ENCODE peak calls at places on chromosomes 12 and 14, in four cellular contexts. One of them, this sample, is unnamed.
A peak's percentile ranks its signal among the peaks of the same experiment; 100 is the strongest.

GRCh38 chr12:88716240-88716639 is 136.0 kb upstream of the KITLG start:
- DNase-seq in tibial artery: no peak
- DNase-seq in NCI-H187 treated with DMSO at 0.1 percent for 48 hours: no peak
- DNase-seq in NCI-H1417 treated with DMSO at 0.1 percent for 48 hours: no peak
- DNase-seq in this sample: no peak

GRCh38 chr12:102093319-102093718 is 26.6 kb downstream of the NUP37 start:
- DNase-seq in tibial artery: no peak
- DNase-seq in NCI-H187 treated with DMSO at 0.1 percent for 48 hours: no peak
- DNase-seq in NCI-H1417 treated with DMSO at 0.1 percent for 48 hours: no peak
- DNase-seq in this sample: no peak

GRCh38 chr12:101698782-101699347 is 1.4 kb downstream of the CHPT1 start:
- DNase-seq in tibial artery: no peak
- DNase-seq in NCI-H187 treated with DMSO at 0.1 percent for 48 hours: no peak
- DNase-seq in NCI-H1417 treated with DMSO at 0.1 percent for 48 hours: no peak
- DNase-seq in this sample: no peak

GRCh38 chr14:71931492-71932228 is 569 bp upstream of the RGS6 start:
- DNase-seq in tibial artery: peak; percentile 29
- DNase-seq in NCI-H187 treated with DMSO at 0.1 percent for 48 hours: no peak
- DNase-seq in NCI-H1417 treated with DMSO at 0.1 percent for 48 hours: no peak
- DNase-seq in this sample: no peak

GRCh38 chr14:38964630-38965029 is 138.4 kb downstream of the SEC23A start:
- DNase-seq in tibial artery: no peak
- DNase-seq in NCI-H187 treated with DMSO at 0.1 percent for 48 hours: peak; percentile 43
- DNase-seq in NCI-H1417 treated with DMSO at 0.1 percent for 48 hours: no peak
- DNase-seq in this sample: no peak

GRCh38 chr12:17134315-17134714 is 528.4 kb upstream of the LMO3 start:
- DNase-seq in tibial artery: no peak
- DNase-seq in NCI-H187 treated with DMSO at 0.1 percent for 48 hours: no peak
- DNase-seq in NCI-H1417 treated with DMSO at 0.1 percent for 48 hours: no peak
- DNase-seq in this sample: no peak

GRCh38 chr14:41146391-41146790 is 460.3 kb upstream of the LRFN5 start:
- DNase-seq in tibial artery: no peak
- DNase-seq in NCI-H187 treated with DMSO at 0.1 percent for 48 hours: no peak
- DNase-seq in NCI-H1417 treated with DMSO at 0.1 percent for 48 hours: no peak
- DNase-seq in this sample: no peak

GRCh38 chr14:86088156-86088555 is 558.2 kb downstream of the FLRT2 start:
- DNase-seq in tibial artery: no peak
- DNase-seq in NCI-H187 treated with DMSO at 0.1 percent for 48 hours: no peak
- DNase-seq in NCI-H1417 treated with DMSO at 0.1 percent for 48 hours: no peak
- DNase-seq in this sample: no peak

GRCh38 chr14:88639221-88639620 is 76.4 kb downstream of the ZC3H14 start:
- DNase-seq in tibial artery: no peak
- DNase-seq in NCI-H187 treated with DMSO at 0.1 percent for 48 hours: no peak
- DNase-seq in NCI-H1417 treated with DMSO at 0.1 percent for 48 hours: no peak
- DNase-seq in this sample: no peak

GRCh38 chr12:95182868-95183415 is 34.3 kb downstream of the FGD6 start:
- DNase-seq in tibial artery: no peak
- DNase-seq in NCI-H187 treated with DMSO at 0.1 percent for 48 hours: no peak
- DNase-seq in NCI-H1417 treated with DMSO at 0.1 percent for 48 hours: no peak
- DNase-seq in this sample: no peak

GRCh38 chr12:89529738-89530137 is 3.9 kb upstream of the POC1B start:
- DNase-seq in tibial artery: no peak
- DNase-seq in NCI-H187 treated with DMSO at 0.1 percent for 48 hours: peak; percentile 18
- DNase-seq in NCI-H1417 treated with DMSO at 0.1 percent for 48 hours: peak; percentile 26
- DNase-seq in this sample: no peak

GRCh38 chr14:30445394-30445793 is 113.6 kb upstream of the G2E3 start:
- DNase-seq in tibial artery: no peak
- DNase-seq in NCI-H187 treated with DMSO at 0.1 percent for 48 hours: no peak
- DNase-seq in NCI-H1417 treated with DMSO at 0.1 percent for 48 hours: no peak
- DNase-seq in this sample: no peak

GRCh38 chr12:94855853-94856252 is 147.6 kb downstream of the NDUFA12 start:
- DNase-seq in tibial artery: no peak
- DNase-seq in NCI-H187 treated with DMSO at 0.1 percent for 48 hours: no peak
- DNase-seq in NCI-H1417 treated with DMSO at 0.1 percent for 48 hours: no peak
- DNase-seq in this sample: no peak

GRCh38 chr12:56874821-56875220 is 59.4 kb downstream of the SDR9C7 start:
- DNase-seq in tibial artery: no peak
- DNase-seq in NCI-H187 treated with DMSO at 0.1 percent for 48 hours: no peak
- DNase-seq in NCI-H1417 treated with DMSO at 0.1 percent for 48 hours: no peak
- DNase-seq in this sample: no peak

GRCh38 chr14:103137721-103138482 is 14.6 kb downstream of the TNFAIP2 start:
- DNase-seq in tibial artery: no peak
- DNase-seq in NCI-H187 treated with DMSO at 0.1 percent for 48 hours: no peak
- DNase-seq in NCI-H1417 treated with DMSO at 0.1 percent for 48 hours: no peak
- DNase-seq in this sample: no peak

GRCh38 chr14:101230161-101230850 is 326.8 kb upstream of the RTL1 start:
- DNase-seq in tibial artery: no peak
- DNase-seq in NCI-H187 treated with DMSO at 0.1 percent for 48 hours: no peak
- DNase-seq in NCI-H1417 treated with DMSO at 0.1 percent for 48 hours: no peak
- DNase-seq in this sample: peak; percentile 73

GRCh38 chr12:52139579-52140062 is 52.2 kb downstream of the KRT80 start:
- DNase-seq in tibial artery: no peak
- DNase-seq in NCI-H187 treated with DMSO at 0.1 percent for 48 hours: peak; percentile 38
- DNase-seq in NCI-H1417 treated with DMSO at 0.1 percent for 48 hours: peak; percentile 56
- DNase-seq in this sample: no peak

GRCh38 chr14:63659726-63660125 is 18.1 kb upstream of the WDR89 start:
- DNase-seq in tibial artery: no peak
- DNase-seq in NCI-H187 treated with DMSO at 0.1 percent for 48 hours: no peak
- DNase-seq in NCI-H1417 treated with DMSO at 0.1 percent for 48 hours: no peak
- DNase-seq in this sample: no peak

GRCh38 chr12:74791365-74791764 is 253.7 kb downstream of the ATXN7L3B start:
- DNase-seq in tibial artery: no peak
- DNase-seq in NCI-H187 treated with DMSO at 0.1 percent for 48 hours: no peak
- DNase-seq in NCI-H1417 treated with DMSO at 0.1 percent for 48 hours: no peak
- DNase-seq in this sample: no peak

GRCh38 chr12:113102811-113103210 is 32.8 kb downstream of the RASAL1 start:
- DNase-seq in tibial artery: no peak
- DNase-seq in NCI-H187 treated with DMSO at 0.1 percent for 48 hours: no peak
- DNase-seq in NCI-H1417 treated with DMSO at 0.1 percent for 48 hours: no peak
- DNase-seq in this sample: no peak

GRCh38 chr14:102949062-102949800 is 26.8 kb downstream of the AMN start:
- DNase-seq in tibial artery: no peak
- DNase-seq in NCI-H187 treated with DMSO at 0.1 percent for 48 hours: no peak
- DNase-seq in NCI-H1417 treated with DMSO at 0.1 percent for 48 hours: no peak
- DNase-seq in this sample: no peak

GRCh38 chr14:42687421-42687820 is 1080.7 kb downstream of the LRFN5 start:
- DNase-seq in tibial artery: no peak
- DNase-seq in NCI-H187 treated with DMSO at 0.1 percent for 48 hours: no peak
- DNase-seq in NCI-H1417 treated with DMSO at 0.1 percent for 48 hours: no peak
- DNase-seq in this sample: no peak

GRCh38 chr12:130424858-130425697 is 87.4 kb downstream of the PIWIL1 start:
- DNase-seq in tibial artery: peak; percentile 17
- DNase-seq in NCI-H187 treated with DMSO at 0.1 percent for 48 hours: no peak
- DNase-seq in NCI-H1417 treated with DMSO at 0.1 percent for 48 hours: no peak
- DNase-seq in this sample: no peak

This sample was measured in uterus.